ENCODE peak calls at places on chromosomes 2 and 18, in four cellular contexts. D is GM12878, S is K562, K is HepG2. J is an unnamed sample.

GRCh38 chr2:206250041-206250897 is 24.2 kb upstream of the ZDBF2 start:
- DNase-seq in D (no peak), S (no peak), K (no peak), J (peak; percentile 67)

GRCh38 chr2:232843860-232844259 is 26.2 kb upstream of the SNORC start:
- DNase-seq in D (no peak), S (no peak), K (no peak), J (no peak)

GRCh38 chr2:18752667-18753422 is 163.5 kb upstream of the NT5C1B start:
- DNase-seq in D (no peak), S (no peak), K (no peak), J (no peak)

GRCh38 chr2:26217720-26218119 is 26.7 kb downstream of the HADHA start:
- DNase-seq in D (no peak), S (no peak), K (no peak), J (no peak)

GRCh38 chr2:11212645-11213044 is 57.4 kb downstream of the SLC66A3 start:
- DNase-seq in D (no peak), S (no peak), K (no peak), J (no peak)

GRCh38 chr2:207477896-207478295 is 51.9 kb upstream of the CREB1 start:
- DNase-seq in D (no peak), S (no peak), K (no peak), J (no peak)

GRCh38 chr2:143955416-143956075 is 564.4 kb downstream of the ZEB2 start:
- DNase-seq in D (no peak), S (no peak), K (no peak), J (no peak)

GRCh38 chr2:28896906-28897305 is 2.4 kb downstream of the WDR43 start:
- DNase-seq in D (no peak), S (no peak), K (no peak), J (no peak)

GRCh38 chr2:85353876-85354285 is 447 bp downstream of the RETSAT start:
- DNase-seq in D (no peak), S (peak; percentile 48), K (peak; percentile 25), J (no peak)

GRCh38 chr2:117958186-117958585 is 55.7 kb downstream of the CCDC93 start:
- DNase-seq in D (no peak), S (no peak), K (no peak), J (no peak)

GRCh38 chr2:207484444-207485391 is 45.0 kb upstream of the CREB1 start:
- DNase-seq in D (no peak), S (no peak), K (no peak), J (no peak)

GRCh38 chr2:37388074-37388473 is 43.6 kb downstream of the QPCT start:
- DNase-seq in D (no peak), S (no peak), K (no peak), J (no peak)

GRCh38 chr2:177397501-177398289 is 5.1 kb downstream of the AGPS start:
- DNase-seq in D (no peak), S (no peak), K (peak; percentile 97), J (no peak)

GRCh38 chr2:102436284-102436683 is 13.3 kb downstream of the IL18RAP start:
- DNase-seq in D (no peak), S (no peak), K (no peak), J (no peak)

GRCh38 chr2:54657664-54658083 is 65.8 kb upstream of the EML6 start:
- DNase-seq in D (no peak), S (peak; percentile 62), K (peak; percentile 62), J (peak; percentile 71)

GRCh38 chr2:202848813-202849212 is 22.8 kb downstream of the ICA1L start:
- DNase-seq in D (no peak), S (no peak), K (no peak), J (no peak)

GRCh38 chr2:239526666-239527415 is 126.0 kb upstream of the HDAC4 start:
- DNase-seq in D (no peak), S (no peak), K (no peak), J (no peak)

GRCh38 chr18:32349728-32350395 is 120.8 kb downstream of the GAREM1 start:
- DNase-seq in D (no peak), S (no peak), K (peak; percentile 82), J (no peak)

GRCh38 chr18:12041561-12041960 is 52.1 kb upstream of the ANKRD62 start:
- DNase-seq in D (no peak), S (no peak), K (no peak), J (no peak)

GRCh38 chr2:181741756-181742155 is 61.4 kb upstream of the NEUROD1 start:
- DNase-seq in D (no peak), S (no peak), K (no peak), J (no peak)

GRCh38 chr2:15836942-15837610 is 103.3 kb upstream of the MYCN start:
- DNase-seq in D (no peak), S (no peak), K (no peak), J (no peak)

GRCh38 chr2:54610700-54611099 is 112.8 kb upstream of the EML6 start:
- DNase-seq in D (no peak), S (no peak), K (no peak), J (no peak)

GRCh38 chr18:22523481-22523880 is 105.8 kb upstream of the CTAGE1 start:
- DNase-seq in D (no peak), S (no peak), K (no peak), J (no peak)

GRCh38 chr2:230012242-230012884 is 56.4 kb downstream of the SLC16A14 start:
- DNase-seq in D (no peak), S (peak; percentile 14), K (no peak), J (no peak)

GRCh38 chr2:176769021-176769420 is 443.6 kb upstream of the HNRNPA3 start:
- DNase-seq in D (no peak), S (no peak), K (no peak), J (no peak)

DNA sequence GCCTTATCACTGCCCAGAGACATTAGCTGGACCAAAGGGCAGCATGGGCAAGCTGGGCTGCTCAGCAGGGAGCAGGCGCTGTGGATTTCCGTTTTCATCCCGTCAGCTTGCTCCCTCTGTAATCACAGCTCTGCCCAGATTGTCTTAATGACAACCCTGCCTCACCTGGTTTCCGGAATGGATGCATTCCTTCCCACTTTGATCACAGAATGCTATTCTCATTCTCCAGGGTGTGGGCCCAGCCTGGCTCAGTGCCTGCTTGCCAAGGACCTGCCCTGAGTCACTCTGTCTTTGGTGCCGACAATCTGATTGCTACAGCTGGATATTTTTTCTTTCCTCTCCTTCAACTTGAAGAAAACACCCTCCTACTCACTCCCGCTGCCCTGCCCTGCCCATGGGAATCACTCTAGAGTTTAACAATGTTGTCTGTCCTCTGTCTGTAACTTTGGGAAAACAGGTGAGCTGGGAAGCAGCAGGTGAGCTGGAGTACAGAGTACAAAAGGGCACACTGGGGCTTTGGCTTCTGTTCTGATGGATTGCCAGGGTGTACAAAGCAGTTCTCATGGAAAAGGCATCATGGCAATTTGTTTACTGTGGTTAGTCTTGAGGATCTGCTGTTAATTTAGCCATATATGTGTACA is 27.2 kb upstream of the FAM136A start:
- DNase-seq in D (no peak), S (no peak), K (peak; percentile 65), J (no peak)
- TF ChIP-seq MAX in D (no peak), S (no peak), K (no peak), J (no peak)

DNA sequence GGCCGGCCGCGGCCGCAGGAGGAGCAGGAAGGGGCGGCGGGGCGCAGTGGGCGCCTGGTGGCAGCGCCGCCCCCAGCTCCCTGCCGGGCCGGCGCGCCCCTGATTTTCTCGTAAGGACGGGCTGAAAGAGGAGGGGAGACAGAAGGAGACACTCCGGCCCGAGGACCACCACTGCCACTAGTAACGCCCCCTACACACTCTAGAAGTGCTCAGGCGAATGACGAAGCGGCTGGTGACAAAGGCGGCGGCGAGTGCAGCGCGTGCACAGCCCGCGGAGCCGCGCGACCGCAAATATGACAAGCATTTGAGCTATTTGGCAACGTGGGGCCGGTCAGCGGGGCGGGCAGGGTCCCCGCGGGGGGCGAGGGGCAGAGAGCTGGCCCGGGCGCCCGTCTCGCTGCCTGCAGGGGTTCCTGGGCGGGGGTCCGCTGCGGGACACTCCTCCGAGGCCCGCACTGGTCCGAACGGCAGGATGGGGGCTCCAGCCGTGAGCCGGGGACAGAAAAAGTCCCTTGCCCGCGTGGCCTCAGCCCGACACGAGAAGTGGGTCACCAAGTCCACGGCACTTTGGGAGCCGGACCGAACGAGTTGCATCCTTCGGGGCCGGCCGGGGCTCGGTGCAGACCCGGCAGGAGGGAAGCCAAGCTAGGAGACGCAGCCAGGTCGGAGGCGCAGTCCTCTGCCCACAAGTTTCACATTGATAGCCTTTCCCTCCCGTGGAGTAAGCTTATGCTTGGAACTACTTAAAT is 524 bp upstream of the SERTAD2 start:
- DNase-seq in D (no peak), S (no peak), K (peak; percentile 87), J (peak; percentile 78)
- TF ChIP-seq ATF3 in D (no peak), S (peak; percentile 64), K (no peak), J (no peak)

GRCh38 chr2:96090527-96090926 is 25.8 kb downstream of the ADRA2B start:
- DNase-seq in D (no peak), S (no peak), K (no peak), J (no peak)
- TF ChIP-seq CREM in D (no peak), S (no peak), K (no peak), J (no peak)

DNA sequence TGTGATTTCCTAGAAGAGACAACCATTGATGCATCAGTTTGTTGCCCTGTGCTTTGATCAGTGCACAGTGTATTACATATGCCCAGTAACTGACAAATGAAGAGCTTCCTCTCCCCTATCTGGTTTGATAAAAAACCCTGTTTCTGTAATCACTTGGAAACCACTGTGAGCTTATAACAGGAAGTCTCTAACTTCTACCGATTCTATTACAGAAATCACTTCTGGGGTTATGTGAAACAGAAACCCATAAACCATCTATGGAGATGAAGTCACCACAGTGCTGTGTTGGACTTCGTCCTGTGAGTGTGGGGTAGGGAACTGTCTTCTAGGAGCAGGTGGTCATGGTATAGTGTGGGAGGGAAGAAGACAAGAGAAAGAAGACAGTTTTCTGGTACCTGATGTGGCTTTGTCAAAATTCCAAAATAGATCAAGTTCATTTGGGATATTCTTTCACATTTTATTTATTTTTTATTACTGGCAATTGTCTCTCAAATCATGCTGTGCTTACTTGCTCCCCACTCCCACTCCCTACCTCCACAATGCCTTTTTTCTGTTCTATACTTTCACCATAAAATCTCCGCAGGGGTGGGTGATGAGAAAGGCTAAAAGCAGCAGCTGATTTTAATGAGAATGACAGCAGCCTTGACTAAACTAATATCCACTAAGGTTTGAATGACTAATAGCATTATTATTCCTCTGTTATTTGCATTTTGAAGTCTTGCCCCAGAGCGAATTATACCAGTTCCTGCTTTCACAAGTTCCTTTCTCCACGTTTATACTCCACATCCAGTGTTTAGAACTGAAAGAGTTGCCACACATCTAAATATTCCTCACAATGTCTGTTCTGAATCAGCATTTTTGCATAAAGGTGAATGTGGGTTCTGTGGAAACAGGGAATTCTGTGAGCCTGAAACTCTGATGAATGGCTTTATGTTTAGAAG is 41.7 kb upstream of the RND3 start:
- DNase-seq in D (peak; percentile 45), S (no peak), K (no peak), J (no peak)
- TF ChIP-seq MAX in D (no peak), S (no peak), K (no peak), J (no peak)